ENCODE peak calls at places on chromosomes 13 and 19, in eight cellular contexts. W is ascending aorta, H is body of pancreas, P is lower lobe of right lung, I is stomach, J is K562, Z is upper lobe of right lung, M is PC-3. D is an unnamed sample. For H3K4me1, the result is how much of the 10 kb centered on the place peaks cover.

GRCh38 chr13:32019612-32020233 is 11.9 kb upstream of the FRY start:
- DNase-seq in W (no peak), H (peak), P (no peak), I (no peak), J (peak), Z (no peak), M (peak), D (no peak)

GRCh38 chr13:83150616-83151307 is 731.5 kb downstream of the SLITRK1 start:
- DNase-seq in W (no peak), H (no peak), P (no peak), I (no peak), J (peak), Z (no peak), M (no peak), D (no peak)

GRCh38 chr19:34067861-34068271 is 104.4 kb upstream of the LSM14A start:
- DNase-seq in W (no peak), H (no peak), P (no peak), I (no peak), J (no peak), Z (no peak), M (peak), D (no peak)

GRCh38 chr13:48532146-48532472 is 771 bp downstream of the RCBTB2 start:
- DNase-seq in W (no peak), H (no peak), P (no peak), I (no peak), J (no peak), Z (no peak), M (peak), D (no peak)

GRCh38 chr19:11286312-11286974 is 9.5 kb upstream of the TSPAN16 start:
- DNase-seq in W (no peak), H (peak), P (no peak), I (no peak), J (no peak), Z (no peak), M (no peak), D (no peak)

GRCh38 chr19:11375143-11375948 is 880 bp downstream of the SWSAP1 start:
- DNase-seq in W (no peak), H (peak), P (peak), I (peak), J (peak), Z (peak), M (peak), D (peak)

GRCh38 chr19:51712461-51713081 is 11.2 kb downstream of the HAS1 start:
- DNase-seq in W (no peak), H (peak), P (no peak), I (no peak), J (peak), Z (no peak), M (peak), D (no peak)

GRCh38 chr13:44386932-44387556 is 13.4 kb downstream of the SERP2 start:
- DNase-seq in W (no peak), H (no peak), P (no peak), I (no peak), J (peak), Z (no peak), M (no peak), D (no peak)

GRCh38 chr13:20528451-20528850 is 2.8 kb upstream of the CRYL1 start:
- DNase-seq in W (no peak), H (peak), P (no peak), I (no peak), J (no peak), Z (no peak), M (no peak), D (no peak)

GRCh38 chr19:35931874-35932202 is 4.3 kb upstream of the LRFN3 start:
- DNase-seq in W (no peak), H (no peak), P (no peak), I (no peak), J (no peak), Z (no peak), M (no peak), D (no peak)

GRCh38 chr19:47637550-47637949 is 28.6 kb downstream of the BICRA start:
- DNase-seq in W (no peak), H (no peak), P (no peak), I (no peak), J (no peak), Z (no peak), M (no peak), D (peak)

GRCh38 chr13:107586216-107586615 is 629.1 kb downstream of the LIG4 start:
- DNase-seq in W (no peak), H (no peak), P (no peak), I (no peak), J (no peak), Z (no peak), M (no peak), D (no peak)

GRCh38 chr19:10230904-10231623 is at the start of gene S1PR2:
- DNase-seq in W (no peak), H (peak), P (peak), I (peak), J (peak), Z (peak), M (peak), D (peak)

GRCh38 chr19:54427586-54427985 is 12.3 kb downstream of the TTYH1 start:
- DNase-seq in W (no peak), H (no peak), P (no peak), I (no peak), J (no peak), Z (no peak), M (no peak), D (no peak)

GRCh38 chr19:5154129-5154798 is 185.4 kb downstream of the KDM4B start:
- DNase-seq in W (no peak), H (peak), P (no peak), I (peak), J (peak), Z (peak), M (peak), D (no peak)

GRCh38 chr19:45653634-45654033 is 14.4 kb upstream of the GIPR start:
- DNase-seq in W (no peak), H (no peak), P (no peak), I (no peak), J (no peak), Z (no peak), M (no peak), D (no peak)

GRCh38 chr13:107866666-107867623 is 348.4 kb downstream of the LIG4 start:
- DNase-seq in W (no peak), H (no peak), P (no peak), I (no peak), J (peak), Z (peak), M (peak), D (no peak)

GRCh38 chr19:4687396-4687795 is 17.3 kb upstream of the MYDGF start:
- DNase-seq in W (no peak), H (peak), P (no peak), I (peak), J (no peak), Z (no peak), M (no peak), D (no peak)

GRCh38 chr13:98740131-98740530 is 12.3 kb downstream of the SLC15A1 start:
- DNase-seq in W (no peak), H (no peak), P (no peak), I (no peak), J (no peak), Z (no peak), M (no peak), D (no peak)

GRCh38 chr19:45569619-45570421 is 14.8 kb downstream of the OPA3 start:
- DNase-seq in W (no peak), H (peak), P (peak), I (peak), J (peak), Z (no peak), M (peak), D (peak)

GRCh38 chr13:43785681-43786471 is 896 bp downstream of the ENOX1 start:
- DNase-seq in W (no peak), H (peak), P (peak), I (peak), J (no peak), Z (peak), M (peak), D (peak)

GRCh38 chr13:50677687-50678463 is 165.6 kb downstream of the DLEU7 start:
- DNase-seq in W (no peak), H (no peak), P (no peak), I (no peak), J (no peak), Z (no peak), M (peak), D (no peak)

GRCh38 chr19:16373539-16373938 is 48.9 kb downstream of the KLF2 start:
- DNase-seq in W (no peak), H (peak), P (no peak), I (no peak), J (peak), Z (no peak), M (no peak), D (peak)

GRCh38 chr19:5143471-5144411 is 174.8 kb downstream of the KDM4B start:
- DNase-seq in W (no peak), H (no peak), P (peak), I (no peak), J (no peak), Z (no peak), M (no peak), D (peak)

GRCh38 chr19:51815038-51815437 is 20.1 kb downstream of the FPR3 start:
- DNase-seq in W (no peak), H (no peak), P (no peak), I (no peak), J (no peak), Z (no peak), M (no peak), D (no peak)

GRCh38 chr19:45130888-45131615 is 29.7 kb downstream of the NKPD1 start:
- DNase-seq in W (no peak), H (no peak), P (no peak), I (peak), J (no peak), Z (no peak), M (peak), D (no peak)

GRCh38 chr13:84430441-84430840 is 548.2 kb upstream of the SLITRK1 start:
- DNase-seq in W (no peak), H (no peak), P (no peak), I (no peak), J (no peak), Z (no peak), M (no peak), D (no peak)

GRCh38 chr13:37409756-37410155 is 188.8 kb downstream of the POSTN start:
- DNase-seq in W (no peak), H (no peak), P (no peak), I (no peak), J (no peak), Z (no peak), M (no peak), D (no peak)

GRCh38 chr13:75870397-75870801 is 234.3 kb downstream of the LMO7 start:
- DNase-seq in W (no peak), H (no peak), P (no peak), I (no peak), J (peak), Z (no peak), M (peak), D (no peak)

GRCh38 chr13:80337706-80338105 is 3.2 kb downstream of the SPRY2 start:
- DNase-seq in W (no peak), H (no peak), P (no peak), I (no peak), J (no peak), Z (no peak), M (no peak), D (no peak)

GRCh38 chr13:34869737-34870136 is 72.3 kb upstream of the NBEA start:
- DNase-seq in W (no peak), H (no peak), P (no peak), I (no peak), J (no peak), Z (no peak), M (no peak), D (no peak)

GRCh38 chr13:48369988-48370387 is 42.9 kb downstream of the LPAR6 start:
- DNase-seq in W (no peak), H (no peak), P (no peak), I (no peak), J (no peak), Z (no peak), M (no peak), D (no peak)

GRCh38 chr19:48962029-48962848 is 2.9 kb upstream of the FTL start:
- DNase-seq in W (no peak), H (peak), P (peak), I (peak), J (peak), Z (peak), M (peak), D (peak)

GRCh38 chr13:28493740-28494536 is 990 bp downstream of the FLT1 start:
- DNase-seq in W (no peak), H (no peak), P (peak), I (no peak), J (no peak), Z (peak), M (no peak), D (no peak)

GRCh38 chr13:28495586-28496564 is 947 bp upstream of the FLT1 start:
- DNase-seq in W (no peak), H (no peak), P (no peak), I (no peak), J (no peak), Z (peak), M (no peak), D (no peak)

GRCh38 chr13:28492527-28493367 is 2.2 kb downstream of the FLT1 start:
- DNase-seq in W (no peak), H (no peak), P (no peak), I (no peak), J (no peak), Z (no peak), M (no peak), D (no peak)

GRCh38 chr13:28494861-28495585 is at the start of gene FLT1:
- DNase-seq in W (no peak), H (no peak), P (peak), I (peak), J (no peak), Z (peak), M (no peak), D (peak)

DNA sequence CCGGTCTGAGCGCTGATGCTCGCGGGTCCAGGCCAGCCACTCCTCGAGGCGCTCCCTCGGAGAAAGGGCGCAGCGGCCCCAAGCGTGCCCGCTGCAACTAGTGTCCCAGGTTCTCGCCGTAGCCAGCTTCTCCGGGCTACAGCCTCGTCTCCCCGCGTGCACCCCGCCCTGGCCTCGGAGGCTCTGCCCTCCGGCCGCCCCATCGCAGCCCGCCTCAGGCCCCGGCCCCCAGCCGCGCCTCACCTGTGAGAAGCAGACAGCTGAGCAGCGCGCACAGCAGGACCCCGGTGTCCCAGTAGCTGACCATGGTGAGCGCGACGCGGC is 429 bp downstream of the FLT1 start:
- DNase-seq in W (no peak), H (no peak), P (peak), I (no peak), J (no peak), Z (peak), M (no peak), D (no peak)
- H3K4me3 ChIP-seq in W (peak), H (no peak), P (peak), I (peak), J (no peak), Z (peak), M (peak), D (peak)

GRCh38 chr13:46639033-46639981 is 86.3 kb downstream of the LRCH1 start:
- DNase-seq in W (no peak), H (no peak), P (no peak), I (no peak), J (no peak), Z (no peak), M (no peak), D (no peak)

GRCh38 chr13:46636451-46636850 is 83.5 kb downstream of the LRCH1 start:
- DNase-seq in W (no peak), H (no peak), P (no peak), I (no peak), J (no peak), Z (no peak), M (no peak), D (no peak)

GRCh38 chr13:46637213-46637612 is 84.2 kb downstream of the LRCH1 start:
- DNase-seq in W (no peak), H (no peak), P (no peak), I (no peak), J (no peak), Z (no peak), M (no peak), D (no peak)

GRCh38 chr13:46640843-46641242 is 87.9 kb downstream of the LRCH1 start:
- DNase-seq in W (no peak), H (no peak), P (no peak), I (no peak), J (no peak), Z (no peak), M (peak), D (no peak)

DNA sequence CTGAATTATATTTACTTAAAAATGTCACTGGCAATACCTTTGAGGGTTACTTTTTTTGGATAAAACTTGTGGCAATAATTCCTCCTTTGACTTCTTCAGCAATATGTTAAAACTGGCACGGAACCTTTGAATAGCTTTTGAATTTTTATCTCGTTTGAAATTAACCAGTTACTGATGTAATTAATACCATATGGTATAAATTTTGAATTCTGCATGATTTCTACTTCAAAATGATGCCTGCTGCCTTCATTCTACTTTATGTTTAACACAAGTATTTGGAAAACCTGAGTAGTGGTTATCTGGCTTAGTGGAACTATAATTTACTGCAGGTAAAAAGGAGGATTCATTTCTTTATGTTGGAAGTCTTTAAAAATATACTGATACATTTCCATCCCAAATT is 85.3 kb downstream of the LRCH1 start:
- DNase-seq in W (no peak), H (no peak), P (no peak), I (no peak), J (no peak), Z (no peak), M (no peak), D (no peak)
- H3K4me1 ChIP-seq in W (half or more), H (under half), P (under half), I (under half), J (under half), Z (under half), M (under half), D (under half)

DNA sequence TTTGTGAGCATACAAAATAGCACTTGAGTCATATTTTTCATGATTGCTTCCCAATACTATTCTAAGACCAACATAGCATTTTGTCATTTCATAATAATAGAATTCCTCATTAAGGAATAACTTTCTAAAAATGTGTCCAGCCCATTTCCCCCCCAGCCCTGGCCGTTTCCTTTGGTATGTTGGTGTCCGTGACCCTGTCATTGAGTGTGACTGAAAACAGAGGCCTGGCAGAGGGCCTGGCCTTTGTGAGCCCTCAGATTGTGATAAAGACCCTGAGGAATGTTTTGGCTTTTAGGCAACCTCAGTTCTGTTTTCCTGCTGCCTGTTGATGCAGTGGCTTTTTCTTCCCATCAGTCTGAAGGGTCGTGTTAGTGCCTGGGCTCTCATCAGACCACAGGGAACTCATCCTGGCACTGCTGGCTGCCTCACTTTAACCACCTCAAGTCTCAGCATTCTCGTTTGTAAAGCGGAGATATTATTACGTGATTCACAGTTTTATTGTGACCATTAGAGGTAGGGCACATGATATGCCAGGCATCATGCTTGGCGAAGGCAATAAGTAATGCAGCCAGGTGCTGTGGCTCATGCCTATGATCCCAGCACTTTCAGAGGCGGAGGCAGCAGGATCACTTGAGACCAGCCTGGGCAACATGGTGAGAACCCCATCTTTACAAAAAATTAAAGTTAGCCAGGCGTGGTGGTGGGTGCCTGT is 13.8 kb downstream of the SPINT2 start:
- DNase-seq in W (peak), H (peak), P (peak), I (peak), J (no peak), Z (no peak), M (peak), D (peak)
- H3K27ac ChIP-seq in W (peak), H (peak), P (peak), I (peak), J (no peak), Z (peak), M (peak), D (peak)

DNA sequence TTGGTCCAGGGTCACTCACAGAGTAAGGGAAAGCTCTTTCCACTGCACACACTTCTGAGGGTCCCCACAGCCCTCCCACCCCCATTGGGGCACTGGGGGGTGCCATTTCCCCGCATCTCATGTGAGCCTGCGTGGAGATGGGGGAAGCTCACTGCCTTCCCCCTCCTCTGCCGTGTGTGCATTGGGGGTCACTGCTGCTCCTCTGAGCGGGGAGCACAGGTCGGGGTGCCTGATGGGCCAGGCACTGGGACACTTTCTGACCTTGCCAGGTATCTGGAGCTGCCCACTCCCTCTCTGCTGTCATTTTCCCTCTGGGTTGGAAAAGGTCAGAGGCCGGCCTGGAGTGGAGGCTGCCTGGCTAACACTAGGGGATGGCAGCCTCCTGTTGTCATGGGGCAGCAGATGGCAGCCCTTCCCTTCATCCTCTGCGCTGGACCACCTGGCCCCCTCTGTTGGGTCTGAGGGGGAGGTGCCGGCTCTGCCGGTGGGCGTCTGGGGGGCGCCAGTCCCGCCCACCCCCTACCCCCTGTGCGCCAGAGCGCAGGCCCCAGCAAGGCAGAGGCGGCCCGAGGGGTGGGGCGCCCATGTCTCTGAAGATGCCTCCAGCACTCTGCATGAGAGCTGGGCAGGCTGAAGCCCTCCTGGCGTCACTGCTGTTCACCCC is 9.1 kb downstream of the SSBP4 start:
- DNase-seq in W (no peak), H (no peak), P (no peak), I (no peak), J (no peak), Z (no peak), M (no peak), D (no peak)
- H3K4me3 ChIP-seq in W (peak), H (no peak), P (no peak), I (peak), J (no peak), Z (peak), M (no peak), D (no peak)

DNA sequence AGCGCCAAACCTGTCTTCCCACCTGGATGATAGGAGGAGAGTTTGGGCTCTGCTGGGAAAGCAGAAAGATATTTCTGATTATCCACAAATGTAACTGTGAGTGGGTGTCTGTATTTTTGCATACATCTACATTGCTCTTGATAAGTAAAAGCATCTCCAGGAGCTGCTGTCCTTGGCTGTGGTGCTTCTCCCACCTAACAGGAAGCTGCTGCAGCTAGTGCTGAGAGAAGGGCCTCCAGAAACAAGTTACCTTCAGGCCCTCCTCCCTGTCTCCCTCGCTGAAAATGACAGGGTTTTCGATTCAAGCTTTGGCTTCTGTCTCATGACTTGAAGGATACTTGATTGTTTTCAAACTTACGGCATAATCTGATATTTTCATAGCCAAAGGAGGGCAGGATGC is 90.1 kb downstream of the FOXO1 start:
- DNase-seq in W (no peak), H (no peak), P (no peak), I (no peak), J (no peak), Z (no peak), M (no peak), D (no peak)
- H3K4me1 ChIP-seq in W (under half), H (under half), P (under half), I (under half), J (under half), Z (under half), M (under half), D (half or more)